ENCODE peak calls at places on chromosomes 6 and 20, in seven cellular contexts. V, Y, M, L, T, R and E are unnamed samples.

GRCh38 chr20:5786930-5787826 is 37.0 kb downstream of the SHLD1 start:
- DNase-seq in R (no peak), V (no peak), T (no peak), L (no peak), M (no peak), Y (no peak), E (no peak)

GRCh38 chr20:26163890-26164289 is 467.2 kb upstream of the ZNF337 start:
- DNase-seq in T (no peak), M (no peak), L (no peak), R (no peak), Y (no peak), V (no peak), E (no peak)

GRCh38 chr6:42046491-42047219 is 3.7 kb upstream of the TAF8 start:
- DNase-seq in Y (no peak), L (no peak), V (no peak), M (no peak), T (no peak), R (no peak), E (no peak)

GRCh38 chr20:34705383-34706021 is 1.4 kb downstream of the TP53INP2 start:
- DNase-seq in Y (peak), M (peak), L (peak), R (no peak), V (no peak), T (no peak), E (no peak)

GRCh38 chr20:48697845-48698491 is 129.8 kb downstream of the PREX1 start:
- DNase-seq in T (no peak), Y (no peak), V (no peak), L (peak), R (no peak), M (no peak), E (peak)

GRCh38 chr20:23046431-23046830 is 3.0 kb downstream of the THBD start:
- DNase-seq in Y (no peak), T (no peak), L (no peak), V (no peak), M (no peak), R (no peak), E (no peak)

GRCh38 chr6:37988696-37989095 is 169.2 kb downstream of the ZFAND3 start:
- DNase-seq in R (no peak), Y (no peak), V (no peak), T (no peak), L (no peak), M (no peak), E (no peak)

GRCh38 chr6:35473075-35473848 is 5.1 kb downstream of the RPL10A start:
- DNase-seq in T (no peak), R (no peak), M (no peak), V (no peak), L (no peak), Y (peak), E (no peak)

GRCh38 chr6:69232506-69233194 is 564.2 kb downstream of the LMBRD1 start:
- DNase-seq in R (peak), T (peak), L (peak), Y (peak), M (peak), V (peak), E (peak)

GRCh38 chr20:62571667-62572344 is 70.5 kb upstream of the SLCO4A1 start:
- DNase-seq in R (no peak), T (no peak), L (no peak), M (peak), Y (peak), V (no peak), E (no peak)

GRCh38 chr6:4472222-4472621 is 304.0 kb upstream of the CDYL start:
- DNase-seq in Y (no peak), M (no peak), R (no peak), L (no peak), T (no peak), V (no peak), E (no peak)

GRCh38 chr6:4466260-4466659 is 309.9 kb upstream of the CDYL start:
- DNase-seq in M (no peak), V (no peak), T (no peak), Y (no peak), R (no peak), L (no peak), E (no peak)

GRCh38 chr6:4470698-4471210 is 305.4 kb upstream of the CDYL start:
- DNase-seq in V (no peak), R (no peak), L (no peak), T (no peak), M (no peak), Y (no peak), E (no peak)

GRCh38 chr6:4464638-4465037 is 311.6 kb upstream of the CDYL start:
- DNase-seq in V (no peak), L (no peak), T (no peak), M (no peak), Y (no peak), R (no peak), E (no peak)

DNA sequence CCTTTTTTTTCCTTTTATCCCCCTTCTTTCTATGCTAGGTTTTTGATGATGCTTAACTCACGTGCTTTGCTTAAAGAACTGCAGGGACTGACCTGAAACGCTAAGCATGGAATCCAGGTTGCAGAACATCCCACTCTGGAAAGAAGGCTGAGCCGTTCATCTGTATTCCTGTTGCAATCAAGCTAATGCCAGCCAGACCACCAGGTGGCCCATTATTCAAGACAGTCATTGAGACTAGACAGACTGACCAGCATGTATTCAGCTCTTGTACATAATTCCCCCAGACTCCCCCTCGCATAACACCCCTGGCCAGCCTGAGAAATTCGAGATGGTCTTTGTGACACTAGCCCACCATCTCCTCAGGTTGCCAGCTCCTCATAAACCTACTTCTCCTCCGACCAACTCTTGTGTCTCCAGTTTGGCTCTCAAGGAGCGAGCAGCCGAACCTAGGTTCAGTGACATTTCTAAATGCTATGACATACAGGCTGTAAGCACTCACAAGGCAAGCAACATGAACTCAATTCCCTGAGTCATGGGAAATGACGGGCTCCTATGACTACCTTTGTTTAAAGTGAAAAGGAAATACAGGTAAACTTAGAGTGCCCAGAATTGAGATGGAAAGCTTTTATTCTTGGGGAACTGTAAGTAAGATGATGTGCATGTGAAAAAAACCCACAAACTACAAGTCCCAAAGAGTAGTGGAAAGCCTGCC is 309.3 kb upstream of the CDYL start:
- DNase-seq in Y (no peak), V (no peak), L (no peak), T (no peak), M (no peak), R (no peak), E (no peak)
- TF ChIP-seq CTCF in Y (no peak), V (no peak), L (no peak), T (no peak), M (no peak), R (no peak), E (no peak)

GRCh38 chr6:142751452-142751851 is 193.5 kb downstream of the HIVEP2 start:
- DNase-seq in Y (no peak), L (no peak), V (no peak), T (no peak), R (no peak), M (no peak), E (no peak)

GRCh38 chr6:142744836-142745235 is 200.1 kb downstream of the HIVEP2 start:
- DNase-seq in M (no peak), Y (no peak), V (no peak), T (no peak), R (no peak), L (no peak), E (no peak)

GRCh38 chr6:142752348-142752747 is 192.6 kb downstream of the HIVEP2 start:
- DNase-seq in V (no peak), Y (no peak), R (no peak), L (no peak), M (no peak), T (no peak), E (no peak)

GRCh38 chr6:142749556-142749955 is 195.4 kb downstream of the HIVEP2 start:
- DNase-seq in L (no peak), R (no peak), M (no peak), T (no peak), Y (no peak), V (no peak), E (no peak)

DNA sequence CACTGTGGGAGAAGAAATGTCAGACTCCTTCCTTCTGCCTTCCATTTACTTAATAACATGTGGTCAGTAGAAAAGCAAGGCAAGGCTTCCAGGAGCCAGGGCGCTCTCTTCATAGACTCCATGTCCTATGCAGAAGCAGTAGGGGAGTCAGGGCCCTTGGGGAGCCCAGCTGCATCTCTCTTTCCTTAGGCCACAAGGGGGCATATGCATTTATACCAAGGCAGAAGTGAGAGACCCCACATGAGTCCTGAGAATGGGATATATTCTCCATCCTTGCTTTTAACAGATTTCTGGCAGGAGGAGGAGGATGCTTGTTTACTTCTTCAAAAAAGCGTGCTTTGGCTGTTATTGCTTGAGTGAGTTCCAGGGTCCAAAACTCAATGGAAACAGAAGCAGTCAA is 198.5 kb downstream of the HIVEP2 start:
- DNase-seq in T (peak), Y (peak), V (peak), M (peak), R (no peak), L (no peak), E (no peak)
- TF ChIP-seq CTCF in T (peak), Y (peak), V (peak), M (no peak), R (peak), L (peak), E (peak)

DNA sequence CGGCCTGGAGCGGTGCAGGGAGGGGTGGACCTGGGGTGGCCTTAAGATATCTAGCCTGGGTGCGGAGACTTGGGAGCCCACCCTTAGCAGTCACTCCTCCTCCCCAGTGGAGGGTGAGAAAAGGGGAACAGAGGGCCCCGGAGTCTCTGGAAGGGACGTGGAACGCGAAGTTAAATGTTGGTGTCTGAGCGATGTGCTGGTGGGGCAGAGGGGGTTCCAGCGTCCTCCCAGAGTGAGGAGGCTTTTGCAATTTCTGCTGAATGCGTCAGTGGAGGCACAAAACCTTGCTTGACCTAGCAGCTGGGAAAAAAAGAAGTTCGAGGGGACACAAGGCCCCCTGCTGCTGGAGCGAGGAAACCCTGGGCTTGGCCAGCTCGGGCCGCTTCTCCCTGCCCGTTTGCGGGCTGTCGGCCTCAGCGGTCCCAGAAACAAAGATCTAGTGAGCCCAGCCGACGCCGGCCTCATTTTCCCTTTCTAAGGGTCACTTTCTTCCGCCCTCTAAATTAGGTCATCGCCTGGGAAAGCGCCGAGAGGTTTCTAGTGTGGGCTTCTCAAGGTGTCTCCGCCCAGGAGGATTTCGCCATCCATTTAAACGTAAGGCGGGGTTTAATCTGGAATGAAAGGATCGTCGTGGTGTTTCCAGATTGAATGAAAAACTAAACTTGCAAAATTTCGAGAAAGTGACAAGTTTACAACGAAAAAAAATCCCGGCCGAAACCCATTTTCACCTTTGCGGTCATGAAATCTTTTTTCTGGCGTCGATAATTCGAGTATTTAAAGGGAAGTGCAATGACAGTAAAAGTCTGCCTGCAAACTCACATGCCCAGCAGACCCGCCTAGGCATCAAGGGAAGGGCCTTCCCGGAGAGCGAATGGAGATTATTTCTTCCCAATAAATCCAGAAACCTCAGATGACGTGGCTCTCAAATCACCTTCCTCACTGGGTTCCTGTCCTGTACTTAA is 4.5 kb downstream of the OLIG3 start:
- DNase-seq in R (no peak), V (no peak), Y (peak), L (no peak), T (peak), M (peak), E (no peak)
- TF ChIP-seq CTCF in R (no peak), V (peak), Y (no peak), L (no peak), T (peak), M (no peak), E (no peak)

GRCh38 chr20:51381557-51381956 is 161.0 kb downstream of the NFATC2 start:
- DNase-seq in M (no peak), Y (no peak), R (no peak), V (no peak), L (no peak), T (no peak), E (no peak)
- TF ChIP-seq CTCF in M (no peak), Y (no peak), R (no peak), V (no peak), L (no peak), T (no peak), E (no peak)